ENCODE peak calls at places on chromosomes 3 and 15, in six cellular contexts. A is GM12864, T is body of pancreas, C is aorta, W is Peyer's patch, F is cardiac fibroblast. O is an unnamed sample.
A peak's percentile ranks its signal among the peaks of the same experiment; 100 is the strongest.

GRCh38 chr15:41943543-41944312 is 28.6 kb downstream of the EHD4 start:
- DNase-seq in A (no peak), T (no peak), C (no peak), W (no peak), F (no peak), O (no peak)

GRCh38 chr3:12954891-12955650 is 113.7 kb upstream of the RPL32 start:
- DNase-seq in A (no peak), T (peak; percentile 83), C (peak; percentile 96), W (peak; percentile 78), F (peak; percentile 56), O (no peak)

GRCh38 chr3:33989229-33989628 is 190.8 kb downstream of the PDCD6IP start:
- DNase-seq in A (no peak), T (no peak), C (no peak), W (no peak), F (no peak), O (no peak)

GRCh38 chr15:82810863-82811421 is 1.5 kb downstream of the WHAMM start:
- DNase-seq in A (no peak), T (no peak), C (no peak), W (no peak), F (peak; percentile 15), O (peak; percentile 10)

GRCh38 chr3:187979543-187979942 is 174.4 kb upstream of the LPP start:
- DNase-seq in A (no peak), T (no peak), C (no peak), W (no peak), F (no peak), O (no peak)

GRCh38 chr15:77002954-77003912 is 8.3 kb downstream of the PSTPIP1 start:
- DNase-seq in A (peak; percentile 62), T (no peak), C (peak; percentile 76), W (peak; percentile 51), F (no peak), O (no peak)

GRCh38 chr15:44368367-44368766 is 59.1 kb upstream of the CTDSPL2 start:
- DNase-seq in A (no peak), T (no peak), C (no peak), W (no peak), F (no peak), O (no peak)

GRCh38 chr3:94114667-94115066 is 51.8 kb downstream of the NSUN3 start:
- DNase-seq in A (no peak), T (no peak), C (no peak), W (no peak), F (no peak), O (no peak)

GRCh38 chr3:111951032-111951431 is 27.8 kb upstream of the ABHD10 start:
- DNase-seq in A (no peak), T (no peak), C (no peak), W (no peak), F (no peak), O (no peak)

GRCh38 chr15:29819979-29820801 is 2.1 kb downstream of the TJP1 start:
- DNase-seq in A (no peak), T (no peak), C (no peak), W (no peak), F (no peak), O (no peak)

GRCh38 chr3:35276616-35277015 is 362.7 kb upstream of the ARPP21 start:
- DNase-seq in A (no peak), T (no peak), C (no peak), W (no peak), F (no peak), O (no peak)

GRCh38 chr3:12395349-12396012 is 88.8 kb upstream of the TSEN2 start:
- DNase-seq in A (peak; percentile 37), T (no peak), C (no peak), W (no peak), F (no peak), O (no peak)

GRCh38 chr3:194736896-194737600 is 51.4 kb downstream of the FAM43A start:
- DNase-seq in A (peak; percentile 59), T (no peak), C (no peak), W (no peak), F (no peak), O (no peak)

GRCh38 chr15:77744398-77744797 is 111.7 kb upstream of the LINGO1 start:
- DNase-seq in A (no peak), T (no peak), C (no peak), W (no peak), F (no peak), O (no peak)

GRCh38 chr3:105504440-105504951 is 137.8 kb downstream of the ALCAM start:
- DNase-seq in A (no peak), T (no peak), C (peak; percentile 53), W (no peak), F (no peak), O (no peak)

GRCh38 chr3:187161556-187161955 is 22.3 kb upstream of the RPL39L start:
- DNase-seq in A (no peak), T (no peak), C (no peak), W (no peak), F (no peak), O (no peak)

GRCh38 chr15:100193277-100193860 is 148.4 kb downstream of the ADAMTS17 start:
- DNase-seq in A (no peak), T (no peak), C (no peak), W (peak; percentile 15), F (no peak), O (no peak)

GRCh38 chr3:177694316-177694715 is 497.0 kb upstream of the TBL1XR1 start:
- DNase-seq in A (no peak), T (no peak), C (no peak), W (no peak), F (peak; percentile 90), O (peak; percentile 85)

GRCh38 chr3:83065861-83066260 is 1304.4 kb upstream of the GBE1 start:
- DNase-seq in A (no peak), T (no peak), C (no peak), W (no peak), F (no peak), O (no peak)

GRCh38 chr3:159751754-159752153 is 236.9 kb upstream of the IL12A start:
- DNase-seq in A (no peak), T (no peak), C (no peak), W (no peak), F (no peak), O (no peak)

DNA sequence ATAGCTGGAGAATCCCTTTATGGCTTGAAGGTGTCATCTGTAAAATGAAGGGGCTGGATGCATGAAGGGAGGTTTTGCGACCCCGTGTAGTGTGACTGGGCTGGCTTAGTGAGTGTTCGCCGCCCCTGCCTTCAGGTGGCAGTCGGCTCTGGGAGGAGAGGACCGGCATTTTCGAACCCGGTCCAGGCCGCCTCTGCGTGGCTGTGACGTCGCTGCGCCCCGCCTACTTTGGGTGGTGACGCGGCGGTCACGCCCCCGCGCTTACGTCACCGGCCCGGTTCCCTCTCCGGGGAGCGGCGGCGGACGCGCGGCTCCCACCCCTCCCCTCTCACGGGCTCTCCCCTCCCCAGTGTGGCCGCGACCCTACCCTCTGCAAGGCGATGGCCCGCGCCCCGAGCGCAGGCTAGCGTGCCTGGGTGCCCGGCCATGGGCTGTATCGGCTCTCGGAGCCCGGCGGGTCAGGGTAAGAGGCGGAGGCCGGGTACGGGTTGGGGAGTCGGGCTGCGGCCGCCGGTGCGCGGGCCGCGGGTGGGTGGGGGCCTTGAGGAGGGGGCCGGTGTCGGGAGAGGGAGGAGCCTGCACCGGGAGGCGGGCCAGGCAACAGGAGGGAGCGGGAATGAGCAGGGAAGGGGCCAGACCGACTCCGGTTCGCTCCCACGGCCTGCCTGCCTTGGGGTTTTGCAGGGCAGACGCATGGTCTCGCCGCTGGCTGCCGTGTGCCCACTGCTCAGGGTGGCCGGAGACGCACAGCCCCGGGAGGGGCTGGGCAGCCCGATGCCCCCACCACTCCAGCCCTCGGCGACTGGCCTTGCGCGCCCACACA is 1.5 kb upstream of the FAM131A start:
- DNase-seq in A (no peak), T (peak; percentile 90), C (peak; percentile 97), W (peak; percentile 95), F (peak; percentile 84), O (peak; percentile 82)
- H3K4me3 ChIP-seq in A (peak overlapping the region; percentile 62), T (peak overlapping the region; percentile 87), C (peak overlapping the region; percentile 73), W (peak overlapping the region; percentile 72), F (peak overlapping the region; percentile 69), O (peak overlapping the region; percentile 70)

GRCh38 chr3:120452816-120453215 is 2.0 kb upstream of the FSTL1 start:
- DNase-seq in A (no peak), T (no peak), C (no peak), W (no peak), F (no peak), O (no peak)

GRCh38 chr3:120449701-120450216 is 1.0 kb downstream of the FSTL1 start:
- DNase-seq in A (no peak), T (no peak), C (no peak), W (no peak), F (peak; percentile 68), O (peak; percentile 67)

GRCh38 chr3:120450261-120450913 is 405 bp downstream of the FSTL1 start:
- DNase-seq in A (no peak), T (peak; percentile 36), C (peak; percentile 82), W (peak; percentile 53), F (peak; percentile 47), O (peak; percentile 44)

GRCh38 chr3:120450914-120451669 is at the start of gene FSTL1:
- DNase-seq in A (no peak), T (peak; percentile 8), C (peak; percentile 91), W (peak; percentile 56), F (peak; percentile 82), O (peak; percentile 70)

DNA sequence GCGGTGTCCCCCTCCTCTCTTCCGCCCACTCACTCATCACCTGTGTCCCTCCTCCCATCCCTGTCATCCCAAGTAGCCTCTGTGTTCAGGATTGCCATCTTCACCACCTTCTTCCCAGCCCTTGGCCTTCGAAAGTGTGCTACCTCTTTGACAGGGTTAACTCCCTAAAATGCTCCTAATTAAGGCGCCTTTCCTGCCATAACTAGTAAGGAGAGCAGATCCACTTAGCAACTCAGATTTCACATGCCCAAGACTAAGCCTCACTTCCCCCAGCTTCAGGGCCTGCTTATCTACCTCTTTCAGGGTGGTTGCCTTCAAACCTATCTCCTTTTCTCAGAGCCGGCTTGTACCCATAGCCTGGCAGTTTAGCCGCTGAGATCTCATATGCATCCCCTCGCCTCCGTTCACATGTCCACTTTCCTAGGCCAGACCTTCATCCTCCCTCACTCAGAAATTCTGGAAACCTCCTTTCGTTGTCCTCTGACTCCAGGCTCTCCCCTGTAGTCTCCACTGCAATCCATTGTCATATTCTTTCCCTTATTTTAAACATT is 953 bp upstream of the FSTL1 start:
- DNase-seq in A (no peak), T (no peak), C (no peak), W (no peak), F (no peak), O (no peak)
- H3K4me3 ChIP-seq in A (no peak overlapping the region), T (no peak overlapping the region), C (no peak overlapping the region), W (peak overlapping the region; percentile 67), F (peak overlapping the region; percentile 84), O (peak overlapping the region; percentile 94)

GRCh38 chr3:9703240-9703639 is 393 bp upstream of the CPNE9 start:
- DNase-seq in A (no peak), T (no peak), C (no peak), W (no peak), F (no peak), O (no peak)
- H3K4me3 ChIP-seq in A (no peak overlapping the region), T (no peak overlapping the region), C (no peak overlapping the region), W (no peak overlapping the region), F (no peak overlapping the region), O (no peak overlapping the region)

DNA sequence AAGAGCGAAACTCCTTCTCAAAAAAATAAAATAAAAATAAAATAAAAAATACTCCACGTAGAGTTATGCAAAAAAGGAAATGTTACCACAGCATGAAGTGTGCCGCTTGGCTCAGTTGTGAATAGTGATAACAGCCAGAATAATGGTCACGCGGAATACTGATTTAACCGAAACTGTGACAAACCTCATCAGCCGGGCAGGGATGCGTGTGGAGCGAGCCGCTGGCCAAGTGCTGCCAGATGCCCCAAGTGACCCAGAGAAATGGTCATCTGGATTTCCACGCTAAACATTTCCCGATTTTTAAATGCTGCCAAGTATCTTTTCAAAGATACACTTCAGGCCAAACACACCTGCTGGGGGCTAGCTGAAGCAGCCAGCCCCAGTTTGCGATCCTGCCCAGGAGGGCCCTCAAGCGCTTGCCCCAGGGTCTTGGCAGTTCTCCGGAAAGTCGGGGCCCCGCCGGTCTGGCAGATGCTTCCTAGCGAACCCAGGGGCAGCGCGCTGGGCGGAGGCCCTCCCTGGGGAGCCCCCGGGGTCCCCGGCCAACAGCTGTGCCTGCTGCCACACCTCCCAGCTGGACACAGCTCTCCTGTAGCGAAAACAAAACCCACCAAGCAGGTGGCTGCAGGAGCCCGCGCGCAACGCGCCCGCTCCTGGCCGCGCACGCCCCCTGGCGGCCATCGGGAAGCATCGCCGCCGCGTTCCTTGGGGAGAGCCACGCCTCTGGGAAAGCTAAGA is 35.1 kb downstream of the CMTM6 start:
- DNase-seq in A (no peak), T (peak; percentile 83), C (peak; percentile 90), W (peak; percentile 80), F (peak; percentile 77), O (peak; percentile 74)
- H3K4me3 ChIP-seq in A (peak overlapping the region; percentile 35), T (no peak overlapping the region), C (no peak overlapping the region), W (peak overlapping the region; percentile 34), F (no peak overlapping the region), O (no peak overlapping the region)

O was measured in fibroblast of pulmonary artery.